ENCODE peak calls at places on chromosomes 7 and 10, in six cellular contexts. One of them, this sample, is unnamed. For H3K4me1, the result is how much of the 10 kb centered on the place peaks cover.

GRCh38 chr7:27647052-27647451 is 15.6 kb downstream of the HIBADH start:
- DNase-seq in neuronal stem cell: no peak
- DNase-seq in body of pancreas: no peak
- DNase-seq in PC-3: peak
- DNase-seq in stomach: no peak
- DNase-seq in lower lobe of right lung: no peak
- DNase-seq in this sample: no peak

GRCh38 chr7:44288811-44289340 is 36.5 kb downstream of the CAMK2B start:
- DNase-seq in neuronal stem cell: no peak
- DNase-seq in body of pancreas: peak
- DNase-seq in PC-3: no peak
- DNase-seq in stomach: peak
- DNase-seq in lower lobe of right lung: peak
- DNase-seq in this sample: no peak

GRCh38 chr10:29861811-29862505 is 197.4 kb downstream of the JCAD start:
- DNase-seq in neuronal stem cell: no peak
- DNase-seq in body of pancreas: no peak
- DNase-seq in PC-3: peak
- DNase-seq in stomach: no peak
- DNase-seq in lower lobe of right lung: no peak
- DNase-seq in this sample: no peak

GRCh38 chr10:3109196-3109595 is 41.8 kb downstream of the PFKP start:
- DNase-seq in neuronal stem cell: no peak
- DNase-seq in body of pancreas: no peak
- DNase-seq in PC-3: no peak
- DNase-seq in stomach: no peak
- DNase-seq in lower lobe of right lung: no peak
- DNase-seq in this sample: no peak

GRCh38 chr7:14761506-14762296 is 140.8 kb downstream of the DGKB start:
- DNase-seq in neuronal stem cell: no peak
- DNase-seq in body of pancreas: peak
- DNase-seq in PC-3: peak
- DNase-seq in stomach: no peak
- DNase-seq in lower lobe of right lung: no peak
- DNase-seq in this sample: no peak

GRCh38 chr10:11145498-11145855 is 127.8 kb downstream of the CELF2 start:
- DNase-seq in neuronal stem cell: no peak
- DNase-seq in body of pancreas: no peak
- DNase-seq in PC-3: no peak
- DNase-seq in stomach: peak
- DNase-seq in lower lobe of right lung: peak
- DNase-seq in this sample: no peak

GRCh38 chr7:37920619-37921339 is at the start of gene EPDR1:
- DNase-seq in neuronal stem cell: peak
- DNase-seq in body of pancreas: peak
- DNase-seq in PC-3: peak
- DNase-seq in stomach: no peak
- DNase-seq in lower lobe of right lung: peak
- DNase-seq in this sample: no peak

GRCh38 chr10:43816351-43817321 is 168.0 kb upstream of the ZNF32 start:
- DNase-seq in neuronal stem cell: no peak
- DNase-seq in body of pancreas: no peak
- DNase-seq in PC-3: peak
- DNase-seq in stomach: peak
- DNase-seq in lower lobe of right lung: no peak
- DNase-seq in this sample: no peak

GRCh38 chr7:142956951-142957623 is 5.1 kb downstream of the KEL start:
- DNase-seq in neuronal stem cell: no peak
- DNase-seq in body of pancreas: no peak
- DNase-seq in PC-3: peak
- DNase-seq in stomach: no peak
- DNase-seq in lower lobe of right lung: no peak
- DNase-seq in this sample: no peak

GRCh38 chr7:64880322-64881297 is 22.5 kb upstream of the ZNF273 start:
- DNase-seq in neuronal stem cell: no peak
- DNase-seq in body of pancreas: no peak
- DNase-seq in PC-3: no peak
- DNase-seq in stomach: peak
- DNase-seq in lower lobe of right lung: no peak
- DNase-seq in this sample: peak

GRCh38 chr10:28822719-28823464 is 145.6 kb downstream of the BAMBI start:
- DNase-seq in neuronal stem cell: no peak
- DNase-seq in body of pancreas: no peak
- DNase-seq in PC-3: no peak
- DNase-seq in stomach: no peak
- DNase-seq in lower lobe of right lung: no peak
- DNase-seq in this sample: no peak

GRCh38 chr7:101956130-101956529 is 138.7 kb downstream of the CUX1 start:
- DNase-seq in neuronal stem cell: no peak
- DNase-seq in body of pancreas: no peak
- DNase-seq in PC-3: no peak
- DNase-seq in stomach: no peak
- DNase-seq in lower lobe of right lung: no peak
- DNase-seq in this sample: no peak
- H3K4me1 ChIP-seq in neuronal stem cell: under half
- H3K4me1 ChIP-seq in body of pancreas: under half
- H3K4me1 ChIP-seq in PC-3: under half
- H3K4me1 ChIP-seq in stomach: under half
- H3K4me1 ChIP-seq in lower lobe of right lung: under half
- H3K4me1 ChIP-seq in this sample: half or more

GRCh38 chr7:47181609-47182264 is 400.2 kb downstream of the TNS3 start:
- DNase-seq in neuronal stem cell: no peak
- DNase-seq in body of pancreas: peak
- DNase-seq in PC-3: no peak
- DNase-seq in stomach: peak
- DNase-seq in lower lobe of right lung: peak
- DNase-seq in this sample: no peak

GRCh38 chr7:47185193-47185592 is 396.7 kb downstream of the TNS3 start:
- DNase-seq in neuronal stem cell: no peak
- DNase-seq in body of pancreas: no peak
- DNase-seq in PC-3: no peak
- DNase-seq in stomach: no peak
- DNase-seq in lower lobe of right lung: no peak
- DNase-seq in this sample: no peak

GRCh38 chr7:47185839-47186238 is 396.1 kb downstream of the TNS3 start:
- DNase-seq in neuronal stem cell: no peak
- DNase-seq in body of pancreas: no peak
- DNase-seq in PC-3: no peak
- DNase-seq in stomach: no peak
- DNase-seq in lower lobe of right lung: no peak
- DNase-seq in this sample: peak

GRCh38 chr7:47186316-47186715 is 395.6 kb downstream of the TNS3 start:
- DNase-seq in neuronal stem cell: no peak
- DNase-seq in body of pancreas: no peak
- DNase-seq in PC-3: no peak
- DNase-seq in stomach: no peak
- DNase-seq in lower lobe of right lung: no peak
- DNase-seq in this sample: no peak

GRCh38 chr7:47183896-47184629 is 397.8 kb downstream of the TNS3 start:
- DNase-seq in neuronal stem cell: no peak
- DNase-seq in body of pancreas: peak
- DNase-seq in PC-3: no peak
- DNase-seq in stomach: no peak
- DNase-seq in lower lobe of right lung: no peak
- DNase-seq in this sample: no peak
- H3K4me1 ChIP-seq in neuronal stem cell: under half
- H3K4me1 ChIP-seq in body of pancreas: half or more
- H3K4me1 ChIP-seq in PC-3: under half
- H3K4me1 ChIP-seq in stomach: under half
- H3K4me1 ChIP-seq in lower lobe of right lung: under half
- H3K4me1 ChIP-seq in this sample: under half

GRCh38 chr7:70634071-70634470 is 497.9 kb upstream of the GALNT17 start:
- DNase-seq in neuronal stem cell: no peak
- DNase-seq in body of pancreas: no peak
- DNase-seq in PC-3: no peak
- DNase-seq in stomach: no peak
- DNase-seq in lower lobe of right lung: no peak
- DNase-seq in this sample: no peak

GRCh38 chr7:70637726-70638125 is 494.2 kb upstream of the GALNT17 start:
- DNase-seq in neuronal stem cell: no peak
- DNase-seq in body of pancreas: no peak
- DNase-seq in PC-3: no peak
- DNase-seq in stomach: no peak
- DNase-seq in lower lobe of right lung: no peak
- DNase-seq in this sample: no peak

GRCh38 chr7:70635633-70636032 is 496.3 kb upstream of the GALNT17 start:
- DNase-seq in neuronal stem cell: no peak
- DNase-seq in body of pancreas: no peak
- DNase-seq in PC-3: no peak
- DNase-seq in stomach: no peak
- DNase-seq in lower lobe of right lung: no peak
- DNase-seq in this sample: no peak

GRCh38 chr7:70634610-70635068 is 497.3 kb upstream of the GALNT17 start:
- DNase-seq in neuronal stem cell: no peak
- DNase-seq in body of pancreas: no peak
- DNase-seq in PC-3: no peak
- DNase-seq in stomach: no peak
- DNase-seq in lower lobe of right lung: no peak
- DNase-seq in this sample: no peak

GRCh38 chr7:70636169-70636568 is 495.8 kb upstream of the GALNT17 start:
- DNase-seq in neuronal stem cell: no peak
- DNase-seq in body of pancreas: no peak
- DNase-seq in PC-3: no peak
- DNase-seq in stomach: no peak
- DNase-seq in lower lobe of right lung: no peak
- DNase-seq in this sample: no peak
- H3K4me1 ChIP-seq in neuronal stem cell: under half
- H3K4me1 ChIP-seq in body of pancreas: under half
- H3K4me1 ChIP-seq in PC-3: under half
- H3K4me1 ChIP-seq in stomach: under half
- H3K4me1 ChIP-seq in lower lobe of right lung: under half
- H3K4me1 ChIP-seq in this sample: under half

GRCh38 chr7:116692599-116693308 is 20.8 kb downstream of the MET start:
- DNase-seq in neuronal stem cell: no peak
- DNase-seq in body of pancreas: no peak
- DNase-seq in PC-3: peak
- DNase-seq in stomach: no peak
- DNase-seq in lower lobe of right lung: no peak
- DNase-seq in this sample: no peak
- H3K4me1 ChIP-seq in neuronal stem cell: under half
- H3K4me1 ChIP-seq in body of pancreas: under half
- H3K4me1 ChIP-seq in PC-3: half or more
- H3K4me1 ChIP-seq in stomach: under half
- H3K4me1 ChIP-seq in lower lobe of right lung: under half
- H3K4me1 ChIP-seq in this sample: under half

GRCh38 chr10:80460399-80461207 is 6.5 kb downstream of the TSPAN14 start:
- DNase-seq in neuronal stem cell: no peak
- DNase-seq in body of pancreas: peak
- DNase-seq in PC-3: no peak
- DNase-seq in stomach: peak
- DNase-seq in lower lobe of right lung: peak
- DNase-seq in this sample: no peak
- H3K4me1 ChIP-seq in neuronal stem cell: half or more
- H3K4me1 ChIP-seq in body of pancreas: half or more
- H3K4me1 ChIP-seq in PC-3: under half
- H3K4me1 ChIP-seq in stomach: half or more
- H3K4me1 ChIP-seq in lower lobe of right lung: half or more
- H3K4me1 ChIP-seq in this sample: half or more

DNA sequence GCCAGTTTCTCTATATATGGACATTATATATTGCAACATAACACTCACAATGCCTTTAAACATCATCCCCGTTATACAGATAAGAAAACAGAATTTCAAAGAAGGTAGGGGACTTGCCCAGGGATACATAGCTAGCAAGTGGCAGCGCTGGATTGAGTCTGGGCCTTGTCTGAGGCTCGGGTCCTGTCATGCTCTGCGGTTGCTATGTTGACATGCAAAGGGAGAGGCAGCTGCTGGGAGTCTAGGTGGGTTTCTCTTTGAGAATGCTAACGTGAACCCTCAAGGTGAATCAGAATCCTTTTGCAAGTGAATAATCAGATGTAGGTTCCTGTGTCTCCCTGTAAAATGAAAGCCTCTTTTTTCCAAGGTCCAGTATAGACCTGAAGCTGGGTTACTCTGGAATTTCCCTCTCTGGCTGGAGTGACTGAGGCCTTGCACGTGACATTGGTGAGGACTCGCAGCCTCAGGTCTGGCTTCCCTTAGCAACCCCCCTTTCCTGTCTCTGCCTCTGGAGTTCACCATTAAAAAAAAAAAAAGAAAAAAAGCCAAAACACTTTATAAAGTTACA is 38.9 kb downstream of the TCF7L2 start:
- DNase-seq in neuronal stem cell: no peak
- DNase-seq in body of pancreas: no peak
- DNase-seq in PC-3: no peak
- DNase-seq in stomach: no peak
- DNase-seq in lower lobe of right lung: no peak
- DNase-seq in this sample: no peak
- H3K4me1 ChIP-seq in neuronal stem cell: under half
- H3K4me1 ChIP-seq in body of pancreas: under half
- H3K4me1 ChIP-seq in PC-3: under half
- H3K4me1 ChIP-seq in stomach: under half
- H3K4me1 ChIP-seq in lower lobe of right lung: under half
- H3K4me1 ChIP-seq in this sample: half or more

DNA sequence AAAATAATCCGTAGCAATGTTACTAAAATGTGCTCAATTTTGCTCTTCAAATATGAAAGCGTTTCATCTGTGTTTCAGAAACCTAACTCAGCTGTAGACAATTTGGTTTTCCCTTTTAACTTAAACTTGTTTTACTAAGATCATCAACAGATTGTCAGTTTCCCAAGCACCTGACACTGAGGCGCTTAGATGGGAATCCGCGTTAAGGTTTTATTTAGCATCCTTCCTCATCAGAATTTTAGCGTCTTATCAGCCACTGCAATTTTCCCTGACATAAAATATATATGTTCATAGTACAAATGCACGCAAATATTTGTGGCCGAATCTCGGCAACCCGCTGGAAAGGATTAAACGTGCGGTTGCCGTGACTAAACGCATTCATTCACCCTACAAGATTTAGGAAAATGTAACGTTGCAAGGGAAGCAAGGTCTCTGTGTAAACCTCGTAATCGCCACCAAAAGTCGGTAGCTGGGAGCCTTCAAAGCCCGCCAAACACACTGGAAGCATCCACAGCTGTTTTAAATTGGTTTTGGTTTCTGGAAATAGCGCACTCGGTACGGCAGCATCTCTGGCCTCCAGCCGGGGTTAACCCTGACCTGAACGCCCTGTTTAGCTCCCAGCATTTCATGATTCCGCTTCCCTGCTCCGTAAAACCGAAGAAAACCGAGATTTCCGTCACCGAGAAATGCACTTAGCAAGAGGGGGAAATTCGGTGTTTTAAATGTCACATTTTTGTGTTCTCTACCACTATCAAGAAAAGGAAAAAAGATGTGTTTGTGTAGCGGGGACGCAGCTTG is 970 bp downstream of the SGCE start:
- DNase-seq in neuronal stem cell: peak
- DNase-seq in body of pancreas: no peak
- DNase-seq in PC-3: peak
- DNase-seq in stomach: no peak
- DNase-seq in lower lobe of right lung: no peak
- DNase-seq in this sample: no peak
- H3K4me1 ChIP-seq in neuronal stem cell: under half
- H3K4me1 ChIP-seq in body of pancreas: under half
- H3K4me1 ChIP-seq in PC-3: under half
- H3K4me1 ChIP-seq in stomach: under half
- H3K4me1 ChIP-seq in lower lobe of right lung: under half
- H3K4me1 ChIP-seq in this sample: under half

GRCh38 chr10:71291501-71291900 is 27.6 kb upstream of the SLC29A3 start:
- DNase-seq in neuronal stem cell: no peak
- DNase-seq in body of pancreas: no peak
- DNase-seq in PC-3: no peak
- DNase-seq in stomach: no peak
- DNase-seq in lower lobe of right lung: peak
- DNase-seq in this sample: no peak
- H3K4me1 ChIP-seq in neuronal stem cell: under half
- H3K4me1 ChIP-seq in body of pancreas: under half
- H3K4me1 ChIP-seq in PC-3: under half
- H3K4me1 ChIP-seq in stomach: under half
- H3K4me1 ChIP-seq in lower lobe of right lung: under half
- H3K4me1 ChIP-seq in this sample: under half

GRCh38 chr7:151744051-151744580 is 132.8 kb downstream of the PRKAG2 start:
- DNase-seq in neuronal stem cell: no peak
- DNase-seq in body of pancreas: no peak
- DNase-seq in PC-3: no peak
- DNase-seq in stomach: no peak
- DNase-seq in lower lobe of right lung: no peak
- DNase-seq in this sample: no peak
- H3K4me1 ChIP-seq in neuronal stem cell: under half
- H3K4me1 ChIP-seq in body of pancreas: under half
- H3K4me1 ChIP-seq in PC-3: under half
- H3K4me1 ChIP-seq in stomach: under half
- H3K4me1 ChIP-seq in lower lobe of right lung: under half
- H3K4me1 ChIP-seq in this sample: under half